ENCODE peak calls at places on chromosomes 11 and 22, in ten cellular contexts. J is adrenal gland, P is SK-N-SH, L is sigmoid colon, I is fibroblast of lung, V is left ventricle myocardium inferior, F is WTC11, X is B cell, K is HCT116, N is glutamatergic neuron. H is an unnamed sample.

GRCh38 chr11:48107188-48107704 is 109.4 kb upstream of the OR4B1 start:
- DNase-seq in P (no peak), L (no peak), N (no peak), K (no peak), F (no peak), I (peak; percentile 60), J (no peak), X (peak; percentile 83), V (no peak), H (no peak)

GRCh38 chr22:22201185-22201924 is 43.2 kb upstream of the VPREB1 start:
- DNase-seq in N (peak; percentile 81), X (peak; percentile 63), L (peak; percentile 74), F (peak; percentile 50), I (no peak), P (peak; percentile 63), J (no peak), K (no peak), V (peak; percentile 58), H (peak; percentile 57)

GRCh38 chr22:50252081-50253045 is 1.3 kb upstream of the HDAC10 start:
- DNase-seq in N (peak; percentile 77), P (peak; percentile 83), J (peak; percentile 85), I (peak; percentile 47), K (no peak), X (peak; percentile 82), L (peak; percentile 89), F (peak; percentile 81), V (peak; percentile 79), H (peak; percentile 76)

GRCh38 chr11:119509969-119510401 is 87.0 kb upstream of the THY1 start:
- DNase-seq in I (peak; percentile 95), J (peak; percentile 88), F (no peak), N (no peak), K (no peak), L (peak; percentile 82), V (peak; percentile 22), P (no peak), X (peak; percentile 39), H (no peak)

GRCh38 chr11:44178381-44178780 is 82.9 kb downstream of the EXT2 start:
- DNase-seq in L (no peak), P (no peak), V (no peak), K (no peak), J (no peak), I (peak; percentile 49), F (no peak), X (no peak), N (no peak), H (no peak)

GRCh38 chr11:2877474-2877873 is 8.1 kb downstream of the CDKN1C start:
- DNase-seq in X (no peak), J (no peak), I (no peak), V (no peak), L (no peak), F (no peak), K (no peak), N (no peak), P (no peak), H (no peak)

GRCh38 chr11:45580399-45580798 is 85.0 kb downstream of the CHST1 start:
- DNase-seq in V (no peak), I (peak; percentile 25), P (no peak), X (no peak), J (peak; percentile 32), F (peak; percentile 56), N (no peak), L (no peak), K (no peak), H (peak; percentile 71)

GRCh38 chr11:2930705-2931415 is 1.6 kb upstream of the PHLDA2 start:
- DNase-seq in I (no peak), K (peak; percentile 86), N (peak; percentile 64), L (peak; percentile 71), J (peak; percentile 70), P (peak; percentile 84), F (peak; percentile 95), V (peak; percentile 51), X (peak; percentile 56), H (peak; percentile 66)

GRCh38 chr11:94400839-94401772 is at the start of gene GPR83:
- DNase-seq in X (no peak), N (peak; percentile 54), P (peak; percentile 73), L (no peak), F (peak; percentile 51), I (peak; percentile 43), K (no peak), V (peak; percentile 19), J (no peak), H (peak; percentile 34)

GRCh38 chr11:129933866-129934265 is 38.5 kb upstream of the NFRKB start:
- DNase-seq in N (no peak), V (no peak), J (no peak), I (no peak), P (no peak), X (no peak), L (no peak), F (no peak), K (no peak), H (no peak)

GRCh38 chr11:62645660-62645933 is 816 bp downstream of the GANAB start:
- DNase-seq in X (no peak), F (no peak), V (no peak), L (no peak), K (no peak), P (peak; percentile 24), N (no peak), I (no peak), J (no peak), H (no peak)

DNA sequence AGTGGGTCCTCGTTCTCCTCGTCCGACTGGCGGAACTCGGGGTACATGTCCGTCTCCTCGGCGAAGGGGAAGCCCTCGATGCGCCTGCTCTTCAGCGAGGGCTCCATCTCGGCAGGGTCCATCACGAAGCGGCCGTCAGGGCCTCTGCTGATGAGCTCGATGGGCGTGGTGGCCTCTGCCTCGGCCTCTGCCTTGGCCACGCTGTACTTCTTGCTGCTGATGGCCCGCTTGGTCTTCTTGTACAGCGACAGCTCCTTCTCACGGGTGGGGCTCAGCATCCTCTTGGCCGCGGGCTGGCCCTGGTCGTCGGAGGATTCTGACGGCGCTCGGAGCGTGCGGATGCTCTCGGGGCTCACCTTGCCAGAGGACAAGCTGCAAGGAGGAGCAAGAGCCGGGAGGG is 35.7 kb downstream of the IGSF9B start:
- DNase-seq in F (no peak), X (no peak), J (no peak), I (no peak), N (no peak), V (no peak), K (no peak), P (no peak), L (no peak), H (no peak)
- TF ChIP-seq CTCF in F (no peak), X (no peak), J (no peak), I (no peak), N (no peak), V (no peak), K (no peak), P (no peak), L (no peak), H (no peak)

GRCh38 chr11:78958444-78958843 is 383.8 kb upstream of the NARS2 start:
- DNase-seq in N (no peak), K (no peak), I (no peak), F (no peak), V (no peak), P (no peak), X (no peak), L (no peak), J (no peak), H (no peak)

GRCh38 chr11:78961938-78962701 is 387.5 kb upstream of the NARS2 start:
- DNase-seq in V (no peak), J (peak; percentile 30), F (peak; percentile 76), L (no peak), X (peak; percentile 2), I (peak; percentile 68), N (peak; percentile 77), K (no peak), P (peak; percentile 94), H (peak; percentile 71)

GRCh38 chr11:78957481-78958245 is 383.0 kb upstream of the NARS2 start:
- DNase-seq in N (no peak), J (no peak), K (no peak), L (no peak), X (no peak), F (no peak), I (peak; percentile 44), V (no peak), P (no peak), H (no peak)

DNA sequence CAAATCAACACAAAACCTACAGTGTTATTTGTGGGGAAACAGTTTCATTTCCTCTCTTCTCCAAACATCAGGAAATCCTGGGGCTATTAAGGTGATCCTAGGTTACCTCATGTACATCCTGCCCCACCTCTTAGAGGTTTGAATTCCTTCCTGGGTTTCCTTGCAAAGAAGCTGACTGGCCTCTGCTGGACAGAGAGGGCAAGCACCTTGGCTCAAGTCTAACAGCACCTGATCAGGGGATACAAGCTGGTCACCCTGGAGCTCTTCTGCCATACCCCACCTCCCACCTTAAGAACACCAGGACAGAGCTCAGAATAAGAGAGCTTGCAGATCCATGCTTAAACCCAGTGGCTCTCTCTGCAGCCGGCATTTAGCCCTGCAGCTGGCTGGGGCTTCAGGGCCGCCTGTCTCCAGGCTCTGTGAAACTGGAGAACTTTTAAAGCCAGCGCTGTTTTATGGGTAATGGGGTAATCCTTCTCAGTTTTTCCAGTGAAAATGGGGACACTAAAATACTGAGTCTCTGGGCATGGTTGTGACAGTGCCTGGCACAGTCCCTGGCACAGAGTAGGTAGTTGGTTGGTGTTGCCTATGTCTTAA is 386.6 kb upstream of the NARS2 start:
- DNase-seq in P (peak; percentile 66), N (peak; percentile 33), I (peak; percentile 20), L (no peak), J (peak; percentile 22), X (no peak), F (peak; percentile 61), V (no peak), K (peak; percentile 15), H (peak; percentile 50)
- TF ChIP-seq CTCF in P (peak; percentile 58), N (no peak), I (peak; percentile 59), L (peak; percentile 33), J (peak; percentile 58), X (no peak), F (peak; percentile 21), V (peak; percentile 56), K (peak; percentile 40), H (no peak)

DNA sequence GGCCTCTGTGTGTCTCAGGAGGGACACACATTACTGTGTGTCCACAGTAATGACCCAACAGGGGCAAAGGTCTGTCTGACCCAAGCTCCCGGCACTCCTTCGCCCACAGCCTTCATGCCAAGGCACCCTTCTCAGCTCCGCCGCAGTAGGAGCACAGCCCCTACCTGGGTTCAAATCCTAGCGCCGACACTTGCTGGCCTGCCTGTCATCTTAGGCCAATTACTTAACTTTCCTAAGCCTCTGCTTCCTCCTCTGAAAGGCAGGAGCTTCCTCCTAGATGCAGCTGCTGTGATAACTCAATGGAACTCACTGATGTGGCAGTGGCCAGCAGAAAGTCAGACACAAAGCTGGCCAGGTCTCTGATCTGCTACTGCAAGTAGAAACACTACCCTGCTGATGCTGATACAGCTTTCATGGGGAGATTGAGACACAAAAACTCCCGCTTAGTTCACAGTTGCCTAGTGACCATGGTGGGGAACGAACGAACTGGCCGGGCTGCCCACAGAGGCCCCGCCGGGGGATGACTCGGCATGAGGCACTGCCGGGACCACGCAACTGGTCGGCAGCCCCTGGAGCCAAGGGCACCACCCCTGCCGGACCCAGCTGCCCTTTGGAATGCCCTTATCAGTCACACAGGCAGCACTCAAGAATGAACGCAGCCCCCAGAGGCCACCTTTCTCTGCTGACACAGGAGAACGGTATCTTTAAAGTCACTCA is 8.1 kb downstream of the EHD1 start:
- DNase-seq in L (peak; percentile 81), P (no peak), F (no peak), N (no peak), I (peak; percentile 81), J (peak; percentile 56), V (no peak), K (no peak), X (no peak), H (no peak)
- TF ChIP-seq CTCF in L (no peak), P (no peak), F (no peak), N (no peak), I (no peak), J (no peak), V (no peak), K (no peak), X (no peak), H (no peak)

GRCh38 chr22:48840112-48840949 is 987.3 kb downstream of the BRD1 start:
- DNase-seq in N (no peak), P (no peak), L (no peak), V (no peak), X (no peak), K (no peak), F (no peak), J (no peak), I (no peak), H (no peak)
- TF ChIP-seq CTCF in N (no peak), P (no peak), L (no peak), V (no peak), X (no peak), K (no peak), F (no peak), J (no peak), I (no peak), H (no peak)